ENCODE peak calls at places on chromosome 14, in five cellular contexts. J, R, W, Y and E are unnamed samples.

GRCh38 chr14:97164014-97164413 is 366.8 kb downstream of the VRK1 start:
- DNase-seq in J (no peak), R (no peak), W (no peak), Y (no peak), E (no peak)

GRCh38 chr14:102591372-102591943 is 991 bp upstream of the RCOR1 start:
- DNase-seq in J (peak; percentile 67), R (peak; percentile 70), W (peak; percentile 43), Y (no peak), E (no peak)

GRCh38 chr14:56120091-56120632 is 2.0 kb downstream of the PELI2 start:
- DNase-seq in J (peak; percentile 15), R (peak; percentile 45), W (no peak), Y (no peak), E (no peak)

GRCh38 chr14:31939934-31940333 is 137.2 kb upstream of the ARHGAP5 start:
- DNase-seq in J (no peak), R (no peak), W (no peak), Y (no peak), E (no peak)

GRCh38 chr14:67573268-67574010 is 26.6 kb downstream of the PIGH start:
- DNase-seq in J (no peak), R (no peak), W (no peak), Y (no peak), E (no peak)

GRCh38 chr14:34340226-34340625 is 121.8 kb downstream of the SPTSSA start:
- DNase-seq in J (no peak), R (no peak), W (no peak), Y (no peak), E (no peak)

GRCh38 chr14:103008768-103009342 is 48.5 kb downstream of the CDC42BPB start:
- DNase-seq in J (no peak), R (no peak), W (peak; percentile 55), Y (no peak), E (no peak)

GRCh38 chr14:73476451-73476905 is 14.3 kb upstream of the RIOX1 start:
- DNase-seq in J (no peak), R (no peak), W (no peak), Y (no peak), E (no peak)

GRCh38 chr14:20454359-20454644 is 310 bp downstream of the OSGEP start:
- DNase-seq in J (no peak), R (no peak), W (no peak), Y (no peak), E (peak; percentile 22)

GRCh38 chr14:57822081-57822480 is 43.8 kb downstream of the SLC35F4 start:
- DNase-seq in J (no peak), R (no peak), W (no peak), Y (no peak), E (no peak)

GRCh38 chr14:35578639-35579038 is 44.7 kb downstream of the INSM2 start:
- DNase-seq in J (no peak), R (no peak), W (no peak), Y (no peak), E (no peak)

GRCh38 chr14:63893701-63894458 is 41.1 kb downstream of the SYNE2 start:
- DNase-seq in J (no peak), R (peak; percentile 34), W (peak; percentile 44), Y (peak; percentile 67), E (peak; percentile 55)

GRCh38 chr14:83071888-83072501 is 1538.3 kb upstream of the SEL1L start:
- DNase-seq in J (no peak), R (peak; percentile 45), W (no peak), Y (no peak), E (no peak)

GRCh38 chr14:101535232-101535631 is 26.1 kb upstream of the DIO3 start:
- DNase-seq in J (no peak), R (no peak), W (no peak), Y (no peak), E (no peak)

GRCh38 chr14:77024171-77024627 is 4.3 kb downstream of the IRF2BPL start:
- DNase-seq in J (no peak), R (peak; percentile 88), W (no peak), Y (no peak), E (no peak)

GRCh38 chr14:81269100-81269978 is 48.6 kb upstream of the GTF2A1 start:
- DNase-seq in J (peak; percentile 74), R (peak; percentile 65), W (no peak), Y (peak; percentile 39), E (peak; percentile 12)

DNA sequence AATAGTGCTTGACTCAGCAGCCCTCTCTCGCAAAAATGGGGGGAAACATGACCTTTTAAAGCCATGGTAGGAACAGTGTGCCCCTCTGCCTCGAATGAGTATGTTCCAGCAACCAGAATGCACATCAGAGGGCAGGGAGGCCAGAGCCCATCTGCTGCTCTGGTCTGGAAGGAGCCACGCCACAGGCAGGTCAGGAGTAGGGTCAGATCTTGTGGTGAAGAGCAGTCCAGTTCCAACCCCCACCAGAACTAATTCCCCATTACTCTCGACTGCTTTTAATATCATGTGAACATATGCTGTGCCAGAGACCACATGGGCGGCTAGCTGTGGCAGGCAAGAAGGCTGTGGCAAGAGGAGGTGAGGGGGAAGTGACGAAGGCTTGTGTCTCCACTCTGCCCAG is 34.6 kb upstream of the TMX1 start:
- DNase-seq in J (no peak), R (no peak), W (no peak), Y (no peak), E (no peak)
- H3K4me3 ChIP-seq in J (no peak overlapping the region), R (no peak overlapping the region), W (no peak overlapping the region), Y (no peak overlapping the region), E (no peak overlapping the region)

DNA sequence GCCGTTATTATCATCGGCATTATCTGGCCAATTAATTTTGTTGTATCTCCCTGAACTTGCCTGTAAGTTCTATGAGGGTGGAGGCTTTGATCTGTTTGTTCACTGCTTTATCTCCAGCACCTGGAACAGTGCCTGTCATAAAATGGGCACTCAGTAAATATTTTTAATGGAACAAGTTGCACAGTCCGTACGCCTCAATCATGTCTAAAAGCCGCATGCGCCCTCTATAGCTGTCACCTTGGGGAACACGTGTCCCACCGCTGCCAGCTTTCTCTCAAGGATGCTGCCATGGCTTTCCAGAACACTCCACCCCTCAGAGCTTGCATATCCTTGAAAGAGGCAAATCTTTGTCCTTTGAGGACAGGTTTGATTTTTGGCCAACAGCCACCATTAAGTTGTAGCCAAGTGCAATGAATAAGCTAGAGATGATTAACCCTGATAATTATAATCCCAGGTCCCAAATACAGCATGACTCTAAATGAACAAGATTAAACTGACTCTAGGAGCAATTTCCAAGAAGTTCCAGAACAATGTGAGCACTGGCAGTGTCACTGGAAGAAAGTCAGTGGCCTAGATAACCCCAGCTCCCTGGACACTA is 55.1 kb downstream of the ERH start:
- DNase-seq in J (no peak), R (no peak), W (no peak), Y (no peak), E (no peak)
- TF ChIP-seq CTCF in J (no peak), R (no peak), W (no peak), Y (no peak), E (no peak)

DNA sequence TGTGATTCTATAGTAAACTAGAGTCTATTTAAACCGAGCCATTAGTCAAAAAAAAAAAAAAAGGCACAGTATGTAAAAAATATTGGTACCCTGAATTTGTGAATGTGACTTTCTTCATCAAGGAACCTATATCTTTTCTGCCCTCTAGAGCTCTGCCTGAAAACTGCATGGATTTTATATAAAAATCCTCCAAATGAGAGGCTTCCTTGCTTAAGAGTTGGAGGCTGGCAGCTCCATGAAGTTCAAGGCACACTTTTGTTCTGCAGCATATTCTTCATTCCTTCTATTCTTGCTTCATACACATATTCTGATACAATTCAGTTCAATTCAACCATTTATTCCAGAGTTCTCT is 23.1 kb upstream of the NKX2-8 start:
- DNase-seq in J (no peak), R (no peak), W (no peak), Y (no peak), E (no peak)
- H3K27me3 ChIP-seq in J (peaks cover 10% of the 10 kb centered on the region), R (peaks cover 57% of the 10 kb centered on the region), W (peaks cover 27% of the 10 kb centered on the region), Y (no peaks in the 10 kb centered on the region), E (no peaks in the 10 kb centered on the region)

DNA sequence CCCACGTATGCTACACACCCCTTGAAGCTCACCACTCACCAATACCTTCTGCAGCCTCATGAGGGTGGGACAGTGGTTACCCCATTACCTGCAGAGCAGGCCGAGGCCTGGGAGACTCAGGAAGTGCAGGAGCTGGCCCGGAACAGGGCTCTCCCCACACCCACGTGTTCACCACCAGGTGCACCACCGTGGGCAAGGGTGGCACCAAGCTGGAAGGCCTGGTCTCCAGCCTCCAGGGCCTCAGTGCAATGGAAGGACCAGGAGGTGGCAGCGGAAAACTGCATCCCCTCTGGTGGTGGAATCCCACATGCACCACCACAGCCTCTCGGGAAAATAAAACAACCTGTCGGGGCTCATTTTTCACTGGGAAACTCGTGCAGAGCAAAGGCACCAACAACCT is 36.4 kb downstream of the ITPK1 start:
- DNase-seq in J (no peak), R (no peak), W (no peak), Y (no peak), E (no peak)
- H3K4me3 ChIP-seq in J (no peak overlapping the region), R (no peak overlapping the region), W (no peak overlapping the region), Y (no peak overlapping the region), E (no peak overlapping the region)

GRCh38 chr14:24300326-24300980 is 803 bp downstream of the NOP9 start:
- DNase-seq in J (no peak), R (no peak), W (no peak), Y (no peak), E (no peak)

GRCh38 chr14:24296341-24297157 is 3.0 kb downstream of the DHRS1 start:
- DNase-seq in J (peak; percentile 77), R (peak; percentile 75), W (peak; percentile 41), Y (peak; percentile 83), E (peak; percentile 49)

GRCh38 chr14:24298892-24299254 is 707 bp downstream of the DHRS1 start:
- DNase-seq in J (no peak), R (no peak), W (no peak), Y (peak; percentile 23), E (no peak)

GRCh38 chr14:24299255-24300191 is at the start of the genes DHRS1 and NOP9:
- DNase-seq in J (peak; percentile 97), R (peak; percentile 96), W (peak; percentile 91), Y (peak; percentile 54), E (peak; percentile 32)

GRCh38 chr14:24297190-24297964 is 2.2 kb downstream of the DHRS1 start:
- DNase-seq in J (peak; percentile 43), R (peak; percentile 59), W (no peak), Y (no peak), E (no peak)
- TF ChIP-seq CTCF in J (peak; percentile 51), R (peak; percentile 55), W (no peak), Y (peak; percentile 48), E (peak; percentile 48)